ENCODE peak calls at places on chromosome 9, in five cellular contexts. J, X, D, N and F are unnamed samples.

GRCh38 chr9:95060246-95060645 is 257.3 kb downstream of the FANCC start:
- DNase-seq in J (no peak), N (peak), X (no peak), D (no peak), F (peak)

GRCh38 chr9:79685576-79685975 is 113.8 kb downstream of the TLE4 start:
- DNase-seq in N (peak), X (no peak), D (peak), J (no peak), F (no peak)

GRCh38 chr9:135887585-135888050 is 19.7 kb downstream of the CAMSAP1 start:
- DNase-seq in J (no peak), N (no peak), D (no peak), X (peak), F (peak)

GRCh38 chr9:84866402-84866801 is 196.9 kb downstream of the NTRK2 start:
- DNase-seq in N (no peak), X (no peak), D (no peak), J (no peak), F (no peak)

GRCh38 chr9:131728546-131728910 is 11.3 kb downstream of the RAPGEF1 start:
- DNase-seq in N (no peak), X (no peak), J (no peak), D (no peak), F (no peak)

GRCh38 chr9:113597390-113598241 is 134.1 kb downstream of the RGS3 start:
- DNase-seq in X (no peak), J (no peak), D (no peak), N (no peak), F (no peak)

GRCh38 chr9:22469928-22470544 is 23.4 kb downstream of the DMRTA1 start:
- DNase-seq in X (no peak), D (peak), N (peak), J (no peak), F (no peak)

GRCh38 chr9:87445646-87446045 is 52.0 kb upstream of the DAPK1 start:
- DNase-seq in X (no peak), N (no peak), D (peak), J (no peak), F (peak)

GRCh38 chr9:134590240-134591081 is 51.1 kb upstream of the COL5A1 start:
- DNase-seq in X (no peak), D (peak), N (no peak), J (no peak), F (no peak)

GRCh38 chr9:124504530-124505005 is 2.6 kb downstream of the NR5A1 start:
- DNase-seq in D (no peak), N (no peak), J (no peak), X (no peak), F (no peak)
- H3K4me3 ChIP-seq in D (no peak), N (no peak), J (no peak), X (peak), F (no peak)

GRCh38 chr9:137315581-137316011 is 13.5 kb upstream of the NRARP start:
- DNase-seq in D (no peak), J (no peak), X (no peak), N (no peak), F (no peak)
- H3K4me3 ChIP-seq in D (no peak), J (no peak), X (peak), N (no peak), F (no peak)

GRCh38 chr9:108400267-108400666 is 455.5 kb downstream of the ACTL7B start:
- DNase-seq in D (no peak), N (no peak), J (no peak), X (no peak), F (no peak)

GRCh38 chr9:108396193-108396592 is 459.6 kb downstream of the ACTL7B start:
- DNase-seq in J (no peak), D (no peak), X (no peak), N (no peak), F (no peak)

GRCh38 chr9:108396618-108397017 is 459.2 kb downstream of the ACTL7B start:
- DNase-seq in D (no peak), X (no peak), N (no peak), J (no peak), F (no peak)

GRCh38 chr9:108394726-108395125 is 461.1 kb downstream of the ACTL7B start:
- DNase-seq in N (no peak), J (no peak), X (no peak), D (no peak), F (no peak)

DNA sequence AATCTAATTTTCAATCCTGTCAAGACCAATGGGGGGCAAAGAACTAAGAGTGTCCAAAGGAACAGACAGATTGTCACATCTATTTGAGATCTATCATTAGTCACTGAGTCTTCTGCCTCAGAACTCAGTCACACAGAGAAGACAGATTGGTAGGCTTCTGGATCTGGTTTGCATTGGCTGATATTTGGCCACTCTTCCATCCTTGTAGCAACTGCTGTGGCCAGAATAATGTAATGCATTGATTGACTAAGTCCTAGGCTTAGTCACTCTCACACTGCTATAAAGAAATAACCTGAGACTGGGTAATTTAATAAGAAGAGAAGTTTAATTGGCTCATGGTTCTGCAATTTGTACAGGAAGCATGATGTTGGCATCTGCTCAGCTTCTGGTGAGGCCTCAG is 458.5 kb downstream of the ACTL7B start:
- DNase-seq in X (no peak), D (no peak), N (no peak), J (no peak), F (no peak)
- H3K4me3 ChIP-seq in X (no peak), D (no peak), N (no peak), J (no peak), F (no peak)

DNA sequence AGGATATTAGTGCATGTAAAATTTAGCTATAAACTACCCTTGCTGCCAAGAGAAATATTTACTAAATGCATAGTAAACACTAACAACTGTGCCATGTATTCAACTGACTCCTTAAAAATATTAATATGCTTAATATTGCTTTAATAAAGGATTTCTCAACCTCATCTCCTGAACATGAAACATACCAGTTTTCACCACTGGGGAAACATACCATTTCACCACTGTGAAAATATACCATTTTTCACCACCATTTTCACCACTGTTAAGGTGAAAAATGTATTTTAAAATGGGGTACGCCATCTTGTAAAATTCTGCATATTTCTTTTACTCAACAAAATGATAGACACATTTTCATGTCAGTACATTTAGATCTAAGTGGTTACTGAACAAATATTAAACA is 4.5 kb downstream of the RAB14 start:
- DNase-seq in D (no peak), N (no peak), J (no peak), X (no peak), F (no peak)
- H3K4me3 ChIP-seq in D (no peak), N (no peak), J (no peak), X (no peak), F (no peak)

GRCh38 chr9:20376780-20377179 is 245.5 kb downstream of the MLLT3 start:
- DNase-seq in D (no peak), J (no peak), X (no peak), N (no peak), F (no peak)
- H3K4me3 ChIP-seq in D (no peak), J (no peak), X (no peak), N (no peak), F (no peak)

GRCh38 chr9:98251554-98251953 is 3.9 kb downstream of the TBC1D2 start:
- DNase-seq in D (peak), J (peak), X (no peak), N (peak), F (no peak)
- H3K4me3 ChIP-seq in D (no peak), J (no peak), X (no peak), N (no peak), F (no peak)

DNA sequence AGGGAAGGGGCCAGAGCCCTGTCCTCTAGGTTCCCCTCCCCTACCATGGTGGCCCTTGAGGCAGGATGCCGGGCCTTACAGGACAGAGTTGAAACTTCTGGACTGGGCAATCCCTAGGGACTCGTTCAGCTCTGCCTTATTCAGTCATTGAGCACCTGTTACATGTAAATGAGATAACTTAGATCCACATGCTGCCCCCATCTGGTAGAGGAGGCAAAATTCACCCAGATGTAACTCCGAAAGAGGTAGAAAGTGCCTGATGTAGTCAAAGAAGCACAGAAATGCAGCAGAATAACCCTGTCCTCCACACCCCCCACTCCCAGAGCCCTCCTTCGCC is 1.5 kb downstream of the GGTA1 start:
- DNase-seq in X (no peak), J (peak), D (peak), N (peak), F (peak)
- H3K4me3 ChIP-seq in X (peak), J (no peak), D (no peak), N (no peak), F (no peak)

GRCh38 chr9:91640428-91640827 is 216.8 kb upstream of the NFIL3 start:
- DNase-seq in N (no peak), X (no peak), D (no peak), J (no peak), F (no peak)
- H3K4me3 ChIP-seq in N (no peak), X (no peak), D (no peak), J (no peak), F (no peak)

GRCh38 chr9:121711281-121711680 is 59.8 kb downstream of the DAB2IP start:
- DNase-seq in J (no peak), X (no peak), N (no peak), D (no peak), F (no peak)

GRCh38 chr9:121709798-121710197 is 58.4 kb downstream of the DAB2IP start:
- DNase-seq in J (no peak), X (peak), N (no peak), D (no peak), F (no peak)

GRCh38 chr9:121707477-121708424 is 56.3 kb downstream of the DAB2IP start:
- DNase-seq in N (no peak), X (peak), D (no peak), J (no peak), F (peak)

GRCh38 chr9:121706149-121706548 is 54.7 kb downstream of the DAB2IP start:
- DNase-seq in X (no peak), N (no peak), D (no peak), J (no peak), F (no peak)

DNA sequence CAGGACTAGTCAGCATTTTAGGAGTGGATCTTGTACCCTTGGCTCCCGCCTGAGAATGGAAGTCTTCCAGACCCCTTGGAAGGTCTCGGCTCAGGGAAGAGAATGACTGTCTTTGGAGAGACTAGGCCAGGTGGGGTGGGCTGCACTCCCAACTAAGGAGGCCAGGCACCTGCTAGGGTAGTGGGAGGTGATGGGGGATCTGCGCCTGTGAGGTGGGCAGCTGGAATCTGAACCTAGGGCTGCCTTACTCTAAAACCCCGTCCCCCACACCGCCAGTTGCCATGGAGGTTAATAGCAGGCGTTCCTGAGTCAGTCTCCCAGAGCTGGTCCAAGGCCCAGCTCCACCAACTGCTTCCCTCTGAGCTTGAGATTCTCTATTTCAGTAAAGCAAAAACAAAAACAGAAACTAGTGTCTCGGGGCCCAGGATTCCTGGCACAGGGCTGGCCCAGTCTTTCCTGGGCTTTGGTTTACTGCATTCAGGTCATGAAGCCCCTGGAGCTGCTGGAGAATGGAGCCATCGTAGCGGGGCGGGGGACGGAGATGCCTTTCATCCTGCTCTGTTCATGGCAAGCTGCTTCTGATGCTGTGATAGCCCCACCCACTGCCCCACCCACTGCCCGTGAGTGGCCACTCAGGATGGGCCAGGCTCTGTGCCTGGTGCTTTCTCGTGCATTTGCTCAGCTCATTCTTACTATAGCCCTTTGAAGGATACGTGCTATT is 57.5 kb downstream of the DAB2IP start:
- DNase-seq in X (peak), N (no peak), D (no peak), J (no peak), F (no peak)
- H3K4me3 ChIP-seq in X (no peak), N (no peak), D (no peak), J (no peak), F (no peak)

DNA sequence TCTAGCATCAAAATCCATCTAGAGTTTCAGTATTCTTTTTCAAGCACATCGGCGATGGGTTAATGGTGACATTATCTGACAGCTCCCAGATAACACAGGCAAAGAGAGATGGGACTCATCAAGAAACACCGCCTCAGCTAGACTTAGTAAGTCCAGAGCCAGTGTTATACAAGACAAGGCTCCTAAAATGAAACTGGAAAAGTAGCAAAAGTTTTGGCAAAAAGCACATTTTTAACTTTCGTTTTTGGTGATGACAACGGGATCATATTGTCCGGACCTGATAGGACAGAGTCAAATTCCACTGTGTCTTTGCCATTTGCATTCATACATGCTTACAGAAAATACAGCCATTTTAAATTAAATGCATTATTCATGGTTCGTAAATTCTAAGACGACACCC is 152.0 kb downstream of the CRB2 start:
- DNase-seq in J (no peak), X (no peak), D (peak), N (no peak), F (no peak)
- H3K4me3 ChIP-seq in J (no peak), X (peak), D (peak), N (no peak), F (no peak)